ENCODE peak calls at places on chromosomes 2 and 18, in nine cellular contexts. W is GM12891, V is A549, M is endothelial cell, R is memory B cell, C is amniotic stem cell, S is cardiac septum, U is fibroblast of pulmonary artery, J is choroid plexus epithelial cell. E is an unnamed sample.

GRCh38 chr2:196131384-196131861 is 40.0 kb downstream of the STK17B start:
- DNase-seq in W (no peak), V (no peak), M (no peak), R (peak; percentile 35), C (peak; percentile 8), S (no peak), U (peak; percentile 49), J (peak; percentile 42), E (no peak)

GRCh38 chr2:195659114-195659513 is 2.1 kb downstream of the SLC39A10 start:
- DNase-seq in W (no peak), V (no peak), M (no peak), R (no peak), C (no peak), S (no peak), U (peak; percentile 23), J (no peak), E (peak; percentile 20)

GRCh38 chr2:188517549-188518255 is 226.0 kb downstream of the GULP1 start:
- DNase-seq in W (no peak), V (no peak), M (no peak), R (no peak), C (no peak), S (no peak), U (no peak), J (no peak), E (no peak)

GRCh38 chr2:218438601-218439000 is 19.7 kb downstream of the VIL1 start:
- DNase-seq in W (no peak), V (no peak), M (no peak), R (no peak), C (no peak), S (no peak), U (no peak), J (peak; percentile 45), E (no peak)

GRCh38 chr2:217954051-217954450 is 48.7 kb downstream of the TNS1 start:
- DNase-seq in W (no peak), V (no peak), M (no peak), R (no peak), C (no peak), S (peak; percentile 75), U (no peak), J (no peak), E (no peak)

GRCh38 chr2:80058562-80058961 is 246.0 kb downstream of the LRRTM1 start:
- DNase-seq in W (no peak), V (no peak), M (no peak), R (no peak), C (no peak), S (no peak), U (no peak), J (peak; percentile 1), E (no peak)

GRCh38 chr2:235347691-235348090 is 146.2 kb upstream of the AGAP1 start:
- DNase-seq in W (no peak), V (peak; percentile 59), M (no peak), R (no peak), C (peak; percentile 15), S (no peak), U (peak; percentile 53), J (peak; percentile 65), E (peak; percentile 81)

GRCh38 chr2:226445216-226445861 is 354.3 kb downstream of the IRS1 start:
- DNase-seq in W (no peak), V (no peak), M (no peak), R (no peak), C (no peak), S (no peak), U (no peak), J (no peak), E (no peak)

GRCh38 chr18:35705988-35706387 is 124.4 kb downstream of the GALNT1 start:
- DNase-seq in W (no peak), V (no peak), M (no peak), R (no peak), C (no peak), S (no peak), U (no peak), J (no peak), E (no peak)

GRCh38 chr2:207330912-207331311 is 165.2 kb upstream of the KLF7 start:
- DNase-seq in W (no peak), V (peak; percentile 25), M (no peak), R (no peak), C (peak; percentile 87), S (no peak), U (peak; percentile 97), J (peak; percentile 96), E (peak; percentile 76)

GRCh38 chr2:230910546-230911135 is 14.4 kb downstream of the GPR55 start:
- DNase-seq in W (no peak), V (no peak), M (no peak), R (no peak), C (no peak), S (no peak), U (no peak), J (no peak), E (no peak)

GRCh38 chr2:239158641-239159475 is 242.0 kb downstream of the HDAC4 start:
- DNase-seq in W (no peak), V (no peak), M (no peak), R (no peak), C (no peak), S (peak; percentile 47), U (no peak), J (no peak), E (no peak)

GRCh38 chr2:131042161-131042775 is 51.0 kb downstream of the FAM168B start:
- DNase-seq in W (no peak), V (no peak), M (no peak), R (no peak), C (no peak), S (no peak), U (no peak), J (no peak), E (no peak)

GRCh38 chr2:24838541-24838940 is 45.3 kb downstream of the CENPO start:
- DNase-seq in W (no peak), V (no peak), M (no peak), R (no peak), C (no peak), S (no peak), U (no peak), J (no peak), E (no peak)

GRCh38 chr2:158998486-158999248 is 30.2 kb downstream of the TANC1 start:
- DNase-seq in W (no peak), V (no peak), M (no peak), R (no peak), C (no peak), S (no peak), U (peak; percentile 60), J (peak; percentile 23), E (no peak)

GRCh38 chr2:105135436-105135835 is 97.6 kb downstream of the MRPS9 start:
- DNase-seq in W (no peak), V (no peak), M (no peak), R (no peak), C (no peak), S (no peak), U (no peak), J (no peak), E (no peak)

GRCh38 chr2:57049273-57049672 is 865.5 kb downstream of the CCDC85A start:
- DNase-seq in W (no peak), V (no peak), M (no peak), R (no peak), C (no peak), S (no peak), U (no peak), J (no peak), E (no peak)

GRCh38 chr2:101168647-101169046 is 17.5 kb upstream of the TBC1D8 start:
- DNase-seq in W (no peak), V (no peak), M (no peak), R (no peak), C (no peak), S (no peak), U (no peak), J (no peak), E (no peak)

GRCh38 chr18:35971661-35972196 is 750 bp upstream of the RMP24 start:
- DNase-seq in W (no peak), V (no peak), M (no peak), R (no peak), C (no peak), S (no peak), U (no peak), J (no peak), E (peak; percentile 3)

E was measured in SW480.